ENCODE peak calls at places on chromosomes 11 and 22, in eight cellular contexts. L, S, F, N, P, Z, X and W are unnamed samples. For H3K27me3, the result is how much of the 10 kb centered on the place peaks cover.

GRCh38 chr11:88035271-88035670 is 140.0 kb downstream of the RAB38 start:
- DNase-seq in X (no peak), F (peak), Z (peak), S (peak), L (peak), P (no peak), N (no peak), W (no peak)

GRCh38 chr11:45798793-45799441 is 6.0 kb upstream of the SLC35C1 start:
- DNase-seq in X (no peak), S (no peak), F (peak), L (no peak), N (no peak), Z (no peak), P (no peak), W (no peak)

GRCh38 chr11:86735462-86736302 is 63.3 kb upstream of the ME3 start:
- DNase-seq in X (no peak), L (peak), S (no peak), N (no peak), F (peak), P (no peak), Z (peak), W (no peak)

GRCh38 chr22:32862936-32863661 is 61.6 kb downstream of the TIMP3 start:
- DNase-seq in S (no peak), X (no peak), N (no peak), F (peak), L (no peak), P (no peak), Z (no peak), W (no peak)

GRCh38 chr11:18754308-18754707 is 28.3 kb upstream of the IGSF22 start:
- DNase-seq in S (peak), F (no peak), L (no peak), X (no peak), P (no peak), N (no peak), Z (peak), W (no peak)

GRCh38 chr11:78630561-78631303 is 56.1 kb upstream of the NARS2 start:
- DNase-seq in S (no peak), L (peak), X (no peak), P (no peak), N (no peak), F (no peak), Z (no peak), W (no peak)

GRCh38 chr11:66768818-66769217 is 39.8 kb upstream of the SPTBN2 start:
- DNase-seq in P (no peak), X (no peak), N (no peak), S (peak), L (no peak), Z (peak), F (no peak), W (no peak)

GRCh38 chr11:28176231-28176853 is 68.2 kb downstream of the METTL15 start:
- DNase-seq in Z (no peak), X (peak), F (peak), L (peak), P (no peak), N (no peak), S (peak), W (no peak)

GRCh38 chr11:7844521-7844920 is 47.8 kb upstream of the OR5P2 start:
- DNase-seq in N (no peak), F (no peak), X (no peak), L (no peak), S (no peak), Z (no peak), P (no peak), W (no peak)

GRCh38 chr11:1530686-1531256 is 41.3 kb downstream of the DUSP8 start:
- DNase-seq in P (no peak), F (no peak), N (no peak), L (no peak), Z (peak), S (no peak), X (no peak), W (no peak)

GRCh38 chr11:12232819-12233601 is 122.6 kb downstream of the MICAL2 start:
- DNase-seq in F (peak), L (peak), P (no peak), X (peak), N (no peak), S (peak), Z (peak), W (no peak)

GRCh38 chr11:67542169-67542568 is 18.9 kb upstream of the CABP2 start:
- DNase-seq in N (no peak), X (no peak), L (no peak), Z (no peak), F (no peak), P (no peak), S (no peak), W (no peak)

GRCh38 chr11:105673089-105673488 is 63.2 kb downstream of the GRIA4 start:
- DNase-seq in X (no peak), P (peak), N (peak), S (peak), F (peak), Z (peak), L (peak), W (peak)

GRCh38 chr11:92302766-92303165 is 78.1 kb downstream of the FAT3 start:
- DNase-seq in L (no peak), X (no peak), P (no peak), F (peak), Z (peak), S (no peak), N (no peak), W (no peak)

GRCh38 chr11:46918087-46918751 is at the start of gene LRP4:
- DNase-seq in F (peak), L (no peak), P (peak), Z (no peak), S (no peak), X (no peak), N (peak), W (peak)

GRCh38 chr11:124897681-124898680 is at the start of gene ROBO4:
- DNase-seq in N (no peak), L (peak), F (peak), P (no peak), Z (peak), X (peak), S (peak), W (no peak)
- H3K9ac ChIP-seq in N (no peak), L (peak), F (peak), P (no peak), Z (peak), X (no peak), S (peak), W (no peak)

GRCh38 chr22:20018001-20018400 is 1.4 kb upstream of the ARVCF start:
- DNase-seq in S (no peak), P (no peak), L (no peak), F (no peak), Z (no peak), N (no peak), X (no peak), W (no peak)
- H3K27me3 ChIP-seq in S (under half), P (half or more), L (under half), F (under half), Z (under half), N (under half), X (under half), W (under half)

GRCh38 chr22:37911273-37911672 is 5.2 kb downstream of the MICALL1 start:
- DNase-seq in S (no peak), P (no peak), X (no peak), F (no peak), N (no peak), Z (no peak), L (no peak), W (no peak)

GRCh38 chr22:37912171-37912570 is 6.1 kb downstream of the MICALL1 start:
- DNase-seq in L (no peak), Z (no peak), S (no peak), P (no peak), N (no peak), X (no peak), F (no peak), W (no peak)

GRCh38 chr22:37911697-37912096 is 5.6 kb downstream of the MICALL1 start:
- DNase-seq in S (no peak), P (no peak), L (no peak), F (no peak), Z (no peak), N (no peak), X (no peak), W (no peak)

GRCh38 chr22:37910863-37911262 is 4.8 kb downstream of the MICALL1 start:
- DNase-seq in P (no peak), S (no peak), L (no peak), Z (no peak), F (no peak), N (no peak), X (no peak), W (no peak)

GRCh38 chr22:37913233-37913721 is 7.2 kb downstream of the MICALL1 start:
- DNase-seq in X (no peak), L (no peak), N (peak), Z (no peak), F (no peak), S (no peak), P (no peak), W (no peak)
- TF ChIP-seq EZH2 in X (no peak), L (no peak), N (no peak), Z (no peak), F (no peak), S (no peak), P (no peak), W (no peak)

DNA sequence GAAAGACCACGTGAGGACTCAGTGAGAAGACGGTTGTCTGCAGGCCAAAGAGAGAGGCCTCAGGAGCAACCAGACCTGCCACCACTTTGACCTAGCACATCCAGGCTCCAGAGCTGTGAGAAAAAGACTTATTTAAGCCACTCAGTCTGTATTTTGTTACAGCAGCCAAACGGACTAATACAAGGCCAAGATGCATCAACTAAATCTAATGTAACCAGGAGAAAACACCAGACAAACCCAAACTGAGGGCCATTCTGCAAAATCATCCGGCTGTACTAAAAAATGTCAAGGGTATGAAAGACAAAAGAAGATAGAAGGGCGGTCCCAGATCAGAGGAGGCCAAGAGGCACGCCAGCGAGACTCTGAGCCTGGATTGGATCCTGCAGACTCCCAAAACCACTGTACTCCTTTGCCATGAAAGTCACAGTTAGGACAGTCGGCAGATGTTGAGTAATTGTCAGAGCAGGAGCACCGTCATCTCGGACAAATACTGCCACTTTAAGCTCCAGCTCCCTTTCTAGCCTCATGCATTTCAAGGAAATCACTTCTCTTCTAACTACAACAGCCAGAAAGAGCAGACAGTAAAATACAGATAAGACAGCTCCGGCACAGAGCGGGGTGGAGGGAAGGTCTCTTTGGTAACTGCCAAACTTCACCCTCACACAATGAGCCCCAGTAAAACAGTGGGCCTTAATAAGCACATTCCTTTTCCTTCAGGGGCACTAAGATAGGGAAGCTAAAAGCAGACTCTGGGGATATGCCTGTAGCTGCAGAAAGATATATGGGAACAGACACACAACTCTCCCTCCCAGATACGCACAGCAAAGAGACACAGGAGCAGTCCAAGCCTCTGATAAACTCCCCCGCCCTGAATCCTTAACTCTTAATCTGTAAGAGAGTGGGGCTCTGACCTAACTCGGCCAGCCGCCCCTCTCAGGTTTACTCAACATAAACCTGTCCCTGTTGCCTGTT is 3.5 kb upstream of the ZP1 start:
- DNase-seq in S (no peak), P (no peak), L (no peak), F (no peak), Z (no peak), X (no peak), N (no peak), W (no peak)
- H3K9ac ChIP-seq in S (no peak), P (no peak), L (no peak), F (no peak), Z (no peak), X (no peak), N (peak), W (no peak)

GRCh38 chr11:2552202-2552601 is 107.4 kb downstream of the KCNQ1 start:
- DNase-seq in N (no peak), X (no peak), Z (no peak), L (no peak), F (no peak), P (no peak), S (no peak), W (no peak)

GRCh38 chr11:2554338-2555240 is 109.8 kb downstream of the KCNQ1 start:
- DNase-seq in X (no peak), P (no peak), L (no peak), Z (no peak), F (no peak), S (no peak), N (no peak), W (no peak)

GRCh38 chr11:2553886-2554285 is 109.1 kb downstream of the KCNQ1 start:
- DNase-seq in P (no peak), S (no peak), Z (no peak), N (no peak), X (no peak), L (no peak), F (no peak), W (no peak)

GRCh38 chr11:2551131-2551530 is 106.3 kb downstream of the KCNQ1 start:
- DNase-seq in P (no peak), N (no peak), L (no peak), S (no peak), Z (no peak), X (no peak), F (no peak), W (no peak)

DNA sequence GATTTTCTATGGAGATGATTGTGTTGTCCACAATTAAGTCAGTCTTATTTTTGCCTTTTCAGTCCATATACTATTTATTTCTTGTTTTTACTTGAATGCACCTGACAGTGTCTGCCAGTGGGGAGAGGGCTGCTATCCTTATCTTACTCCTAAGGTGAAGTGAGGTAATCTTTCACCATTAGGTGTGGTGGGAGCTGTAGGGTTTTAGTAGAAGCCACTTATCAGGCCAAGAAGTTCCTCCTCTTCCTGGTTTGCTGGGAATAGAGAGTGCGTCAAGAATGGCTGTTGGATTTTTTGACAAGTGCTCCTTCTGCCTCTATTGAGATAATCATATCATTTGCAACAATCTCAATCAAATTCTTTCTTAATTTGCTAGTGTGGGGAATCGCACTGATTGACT is 108.4 kb downstream of the KCNQ1 start:
- DNase-seq in P (no peak), X (no peak), N (no peak), Z (no peak), L (no peak), S (no peak), F (no peak), W (no peak)
- H3K27me3 ChIP-seq in P (under half), X (under half), N (under half), Z (under half), L (under half), S (under half), F (under half), W (under half)

DNA sequence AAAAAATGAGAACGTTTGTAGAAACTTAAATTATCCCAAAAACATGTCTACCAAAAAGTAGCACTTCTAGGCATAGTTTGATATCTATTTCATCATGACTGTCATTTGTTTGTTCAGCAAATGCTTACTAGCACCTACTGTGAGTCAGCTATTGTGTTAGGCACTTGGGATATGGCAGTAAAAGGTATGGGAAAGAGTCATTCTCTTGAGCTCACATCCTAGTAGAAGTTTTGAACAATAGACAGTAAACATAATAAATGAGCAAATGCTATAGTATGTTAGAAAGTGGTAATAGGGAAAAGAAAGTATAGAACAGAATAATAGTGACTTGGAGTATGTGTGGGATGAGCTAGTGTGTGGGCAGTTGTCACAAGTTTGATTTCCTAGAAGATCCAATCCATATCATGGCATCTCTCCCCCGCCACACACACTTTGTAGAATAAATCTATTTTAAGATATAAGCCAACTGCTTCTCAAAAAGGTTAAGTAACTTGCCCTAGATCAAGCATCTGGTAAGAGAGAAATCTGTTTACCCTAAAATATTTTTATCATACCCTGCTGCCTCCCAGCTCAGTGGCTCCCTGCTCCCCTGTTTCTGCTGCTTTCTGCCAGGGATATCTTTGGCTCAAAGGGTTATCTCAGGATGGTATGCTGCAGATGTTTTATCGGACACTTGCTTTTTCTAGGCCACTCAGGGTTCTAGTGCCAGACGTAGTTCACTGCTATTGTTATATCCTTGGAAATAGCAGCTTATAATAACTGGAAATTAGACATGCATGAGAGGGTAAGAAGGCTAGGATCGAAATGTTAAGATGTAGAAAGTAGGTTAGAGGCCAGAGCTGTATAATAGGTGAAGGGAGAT is 129.7 kb downstream of the NCAM1 start:
- DNase-seq in N (no peak), L (peak), P (no peak), X (no peak), F (no peak), S (peak), Z (no peak), W (no peak)
- TF ChIP-seq EZH2 in N (no peak), L (no peak), P (no peak), X (no peak), F (no peak), S (no peak), Z (no peak), W (no peak)

GRCh38 chr11:23903044-23903704 is 593.7 kb upstream of the LUZP2 start:
- DNase-seq in S (peak), Z (peak), L (peak), N (no peak), F (peak), P (no peak), X (no peak), W (no peak)
- H3K9ac ChIP-seq in S (no peak), Z (peak), L (no peak), N (no peak), F (no peak), P (no peak), X (no peak), W (no peak)

DNA sequence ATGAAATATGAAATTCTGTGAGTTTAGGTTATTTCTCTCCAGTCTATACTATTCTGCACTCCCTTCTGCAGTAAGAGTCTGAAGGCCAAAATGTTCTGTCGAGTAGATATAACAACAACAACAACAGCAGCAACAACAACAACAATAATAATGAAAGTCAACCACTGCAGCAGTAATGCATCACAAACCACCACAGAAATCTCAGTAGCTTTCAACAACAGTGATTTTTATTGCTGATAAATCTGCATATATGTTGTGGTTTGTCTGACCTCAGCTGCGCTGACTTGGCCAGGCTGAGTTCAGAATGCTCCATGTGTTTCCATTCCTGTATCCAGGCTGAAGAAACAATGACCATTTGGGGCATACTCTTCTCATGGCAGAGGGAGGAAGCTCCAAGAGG is 32.3 kb upstream of the CYP2R1 start:
- DNase-seq in N (no peak), L (no peak), P (no peak), X (no peak), F (no peak), S (no peak), Z (no peak), W (no peak)
- H3K27me3 ChIP-seq in N (under half), L (under half), P (under half), X (under half), F (under half), S (under half), Z (under half), W (under half)

DNA sequence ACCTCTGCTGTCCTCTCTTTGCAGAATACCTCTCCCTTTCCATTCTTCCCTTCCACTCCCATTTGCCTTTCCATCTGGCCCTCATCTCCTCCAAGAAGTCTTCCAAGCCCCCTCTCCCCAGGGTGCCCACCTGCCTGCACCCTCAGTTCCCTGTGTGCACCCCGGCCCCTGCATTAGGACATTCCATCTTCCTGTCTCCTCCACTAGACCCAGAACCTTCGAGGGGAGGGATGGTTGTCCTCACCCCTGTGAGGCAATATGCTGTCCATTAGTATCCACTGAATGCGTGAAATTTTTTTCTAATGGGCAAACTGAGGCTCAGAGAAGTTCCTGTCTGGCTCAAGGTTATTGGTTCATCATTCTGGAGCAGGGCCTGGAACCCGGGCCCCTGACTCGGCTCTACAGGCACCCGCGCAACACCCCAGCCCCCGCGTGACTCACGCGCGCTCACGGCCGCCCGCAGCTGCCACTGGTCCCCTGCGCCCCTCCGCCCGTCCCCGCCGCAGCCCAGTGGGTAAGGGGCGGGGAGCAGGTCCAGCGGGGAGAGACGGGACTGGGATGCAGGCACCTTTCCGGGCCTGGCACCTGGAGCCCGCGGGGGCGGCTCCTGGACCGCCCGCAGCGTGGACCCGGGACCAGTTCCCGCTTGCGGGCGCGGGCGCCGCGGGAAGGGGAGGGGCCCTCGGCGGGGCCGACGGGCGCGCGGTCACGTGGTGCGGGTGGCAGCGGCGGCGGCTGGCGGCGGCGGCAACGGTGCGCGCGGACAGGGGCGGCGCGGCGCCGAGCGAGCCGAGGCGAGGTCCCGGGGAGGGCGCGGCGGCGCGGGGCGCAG is 7.0 kb downstream of the SEPTIN3 start:
- DNase-seq in L (no peak), F (no peak), N (peak), X (no peak), S (no peak), Z (no peak), P (peak), W (peak)
- TF ChIP-seq EZH2 in L (no peak), F (peak), N (no peak), X (no peak), S (no peak), Z (peak), P (no peak), W (peak)